ENCODE peak calls at places on chromosomes 4 and X, in seven cellular contexts. One of them, this sample, is unnamed.
A peak's percentile ranks its signal among the peaks of the same experiment; 100 is the strongest.

GRCh38 chr4:3660086-3660927 is 105.9 kb upstream of the ADRA2C start:
- DNase-seq in nephron progenitor cell: peak; percentile 43
- DNase-seq in amygdala: no peak
- DNase-seq in stimulated activated CD4-positive, alpha-beta T cell treated with anti-CD3 and anti-CD28 coated beads, TNF-alpha, amount 100 ng/mL, for 4 hours: no peak
- DNase-seq in A549: no peak
- DNase-seq in SHP77: peak; percentile 70
- DNase-seq in chondrocyte: no peak
- DNase-seq in this sample: no peak

GRCh38 chrX:151396042-151396826 is 772 bp upstream of the VMA21 start:
- DNase-seq in nephron progenitor cell: no peak
- DNase-seq in amygdala: no peak
- DNase-seq in stimulated activated CD4-positive, alpha-beta T cell treated with anti-CD3 and anti-CD28 coated beads, TNF-alpha, amount 100 ng/mL, for 4 hours: peak; percentile 30
- DNase-seq in A549: no peak
- DNase-seq in SHP77: peak; percentile 41
- DNase-seq in chondrocyte: no peak
- DNase-seq in this sample: peak; percentile 49

GRCh38 chr4:184868623-184869022 is 42.9 kb upstream of the ACSL1 start:
- DNase-seq in nephron progenitor cell: no peak
- DNase-seq in amygdala: no peak
- DNase-seq in stimulated activated CD4-positive, alpha-beta T cell treated with anti-CD3 and anti-CD28 coated beads, TNF-alpha, amount 100 ng/mL, for 4 hours: no peak
- DNase-seq in A549: no peak
- DNase-seq in SHP77: no peak
- DNase-seq in chondrocyte: no peak
- DNase-seq in this sample: no peak

GRCh38 chr4:142549726-142550463 is 296.2 kb downstream of the INPP4B start:
- DNase-seq in nephron progenitor cell: no peak
- DNase-seq in amygdala: no peak
- DNase-seq in stimulated activated CD4-positive, alpha-beta T cell treated with anti-CD3 and anti-CD28 coated beads, TNF-alpha, amount 100 ng/mL, for 4 hours: no peak
- DNase-seq in A549: peak; percentile 13
- DNase-seq in SHP77: no peak
- DNase-seq in chondrocyte: no peak
- DNase-seq in this sample: no peak

GRCh38 chr4:154559141-154559841 is 3.5 kb upstream of the FGB start:
- DNase-seq in nephron progenitor cell: peak; percentile 10
- DNase-seq in amygdala: no peak
- DNase-seq in stimulated activated CD4-positive, alpha-beta T cell treated with anti-CD3 and anti-CD28 coated beads, TNF-alpha, amount 100 ng/mL, for 4 hours: no peak
- DNase-seq in A549: peak; percentile 30
- DNase-seq in SHP77: no peak
- DNase-seq in chondrocyte: no peak
- DNase-seq in this sample: peak; percentile 87

GRCh38 chr4:42377497-42377896 is 19.8 kb upstream of the SHISA3 start:
- DNase-seq in nephron progenitor cell: no peak
- DNase-seq in amygdala: no peak
- DNase-seq in stimulated activated CD4-positive, alpha-beta T cell treated with anti-CD3 and anti-CD28 coated beads, TNF-alpha, amount 100 ng/mL, for 4 hours: no peak
- DNase-seq in A549: no peak
- DNase-seq in SHP77: no peak
- DNase-seq in chondrocyte: no peak
- DNase-seq in this sample: no peak

GRCh38 chr4:79682161-79682560 is 274.1 kb upstream of the GK2 start:
- DNase-seq in nephron progenitor cell: no peak
- DNase-seq in amygdala: no peak
- DNase-seq in stimulated activated CD4-positive, alpha-beta T cell treated with anti-CD3 and anti-CD28 coated beads, TNF-alpha, amount 100 ng/mL, for 4 hours: no peak
- DNase-seq in A549: no peak
- DNase-seq in SHP77: no peak
- DNase-seq in chondrocyte: no peak
- DNase-seq in this sample: no peak

GRCh38 chrX:109782994-109783711 is 50.1 kb upstream of the ACSL4 start:
- DNase-seq in nephron progenitor cell: no peak
- DNase-seq in amygdala: no peak
- DNase-seq in stimulated activated CD4-positive, alpha-beta T cell treated with anti-CD3 and anti-CD28 coated beads, TNF-alpha, amount 100 ng/mL, for 4 hours: no peak
- DNase-seq in A549: no peak
- DNase-seq in SHP77: no peak
- DNase-seq in chondrocyte: no peak
- DNase-seq in this sample: no peak

GRCh38 chrX:33339219-33339618 is 127.9 kb upstream of the DMD start:
- DNase-seq in nephron progenitor cell: no peak
- DNase-seq in amygdala: no peak
- DNase-seq in stimulated activated CD4-positive, alpha-beta T cell treated with anti-CD3 and anti-CD28 coated beads, TNF-alpha, amount 100 ng/mL, for 4 hours: no peak
- DNase-seq in A549: no peak
- DNase-seq in SHP77: peak; percentile 49
- DNase-seq in chondrocyte: no peak
- DNase-seq in this sample: no peak

GRCh38 chrX:51155566-51155965 is 177.1 kb upstream of the NUDT10 start:
- DNase-seq in nephron progenitor cell: no peak
- DNase-seq in amygdala: no peak
- DNase-seq in stimulated activated CD4-positive, alpha-beta T cell treated with anti-CD3 and anti-CD28 coated beads, TNF-alpha, amount 100 ng/mL, for 4 hours: no peak
- DNase-seq in A549: no peak
- DNase-seq in SHP77: no peak
- DNase-seq in chondrocyte: no peak
- DNase-seq in this sample: no peak

GRCh38 chrX:18973527-18974192 is 10.3 kb downstream of the PHKA2 start:
- DNase-seq in nephron progenitor cell: no peak
- DNase-seq in amygdala: no peak
- DNase-seq in stimulated activated CD4-positive, alpha-beta T cell treated with anti-CD3 and anti-CD28 coated beads, TNF-alpha, amount 100 ng/mL, for 4 hours: no peak
- DNase-seq in A549: no peak
- DNase-seq in SHP77: no peak
- DNase-seq in chondrocyte: no peak
- DNase-seq in this sample: peak; percentile 30

GRCh38 chrX:20461576-20461975 is 194.9 kb upstream of the RPS6KA3 start:
- DNase-seq in nephron progenitor cell: peak; percentile 4
- DNase-seq in amygdala: no peak
- DNase-seq in stimulated activated CD4-positive, alpha-beta T cell treated with anti-CD3 and anti-CD28 coated beads, TNF-alpha, amount 100 ng/mL, for 4 hours: no peak
- DNase-seq in A549: no peak
- DNase-seq in SHP77: no peak
- DNase-seq in chondrocyte: no peak
- DNase-seq in this sample: no peak

GRCh38 chr4:87068591-87069021 is 133.8 kb downstream of the AFF1 start:
- DNase-seq in nephron progenitor cell: no peak
- DNase-seq in amygdala: no peak
- DNase-seq in stimulated activated CD4-positive, alpha-beta T cell treated with anti-CD3 and anti-CD28 coated beads, TNF-alpha, amount 100 ng/mL, for 4 hours: no peak
- DNase-seq in A549: no peak
- DNase-seq in SHP77: peak; percentile 95
- DNase-seq in chondrocyte: no peak
- DNase-seq in this sample: no peak

GRCh38 chrX:123590842-123591491 is 141.9 kb downstream of the THOC2 start:
- DNase-seq in nephron progenitor cell: no peak
- DNase-seq in amygdala: no peak
- DNase-seq in stimulated activated CD4-positive, alpha-beta T cell treated with anti-CD3 and anti-CD28 coated beads, TNF-alpha, amount 100 ng/mL, for 4 hours: no peak
- DNase-seq in A549: no peak
- DNase-seq in SHP77: no peak
- DNase-seq in chondrocyte: no peak
- DNase-seq in this sample: peak; percentile 0

GRCh38 chrX:109656774-109657173 is 31.8 kb upstream of the KCNE5 start:
- DNase-seq in nephron progenitor cell: no peak
- DNase-seq in amygdala: no peak
- DNase-seq in stimulated activated CD4-positive, alpha-beta T cell treated with anti-CD3 and anti-CD28 coated beads, TNF-alpha, amount 100 ng/mL, for 4 hours: no peak
- DNase-seq in A549: no peak
- DNase-seq in SHP77: no peak
- DNase-seq in chondrocyte: no peak
- DNase-seq in this sample: no peak

GRCh38 chr4:4852591-4853362 is 6.7 kb upstream of the MSX1 start:
- DNase-seq in nephron progenitor cell: peak; percentile 65
- DNase-seq in amygdala: no peak
- DNase-seq in stimulated activated CD4-positive, alpha-beta T cell treated with anti-CD3 and anti-CD28 coated beads, TNF-alpha, amount 100 ng/mL, for 4 hours: no peak
- DNase-seq in A549: no peak
- DNase-seq in SHP77: no peak
- DNase-seq in chondrocyte: peak; percentile 77
- DNase-seq in this sample: no peak

GRCh38 chr4:80307183-80307735 is 28.3 kb upstream of the CFAP299 start:
- DNase-seq in nephron progenitor cell: no peak
- DNase-seq in amygdala: no peak
- DNase-seq in stimulated activated CD4-positive, alpha-beta T cell treated with anti-CD3 and anti-CD28 coated beads, TNF-alpha, amount 100 ng/mL, for 4 hours: no peak
- DNase-seq in A549: no peak
- DNase-seq in SHP77: no peak
- DNase-seq in chondrocyte: no peak
- DNase-seq in this sample: no peak

GRCh38 chr4:83362492-83363329 is 28.1 kb upstream of the HPSE start:
- DNase-seq in nephron progenitor cell: no peak
- DNase-seq in amygdala: no peak
- DNase-seq in stimulated activated CD4-positive, alpha-beta T cell treated with anti-CD3 and anti-CD28 coated beads, TNF-alpha, amount 100 ng/mL, for 4 hours: no peak
- DNase-seq in A549: peak; percentile 6
- DNase-seq in SHP77: peak; percentile 8
- DNase-seq in chondrocyte: no peak
- DNase-seq in this sample: peak; percentile 96

GRCh38 chr4:7411896-7412585 is 22.7 kb downstream of the PSAPL1 start:
- DNase-seq in nephron progenitor cell: no peak
- DNase-seq in amygdala: no peak
- DNase-seq in stimulated activated CD4-positive, alpha-beta T cell treated with anti-CD3 and anti-CD28 coated beads, TNF-alpha, amount 100 ng/mL, for 4 hours: no peak
- DNase-seq in A549: no peak
- DNase-seq in SHP77: no peak
- DNase-seq in chondrocyte: peak; percentile 77
- DNase-seq in this sample: no peak